ENCODE peak calls at places on chromosomes 11 and 22, in eight cellular contexts. One of them, this sample, is unnamed.

GRCh38 chr22:38901111-38901641 is 29.2 kb upstream of the CBX6 start:
- DNase-seq in omental fat pad: no peak
- DNase-seq in CD8-positive, alpha-beta T cell: no peak
- DNase-seq in AG04449: no peak
- DNase-seq in OCI-LY7: peak
- DNase-seq in HepG2: no peak
- DNase-seq in foreskin keratinocyte: no peak
- DNase-seq in A549: no peak
- DNase-seq in this sample: no peak

GRCh38 chr11:17721242-17721999 is 2.0 kb downstream of the MYOD1 start:
- DNase-seq in AG04449: no peak
- DNase-seq in OCI-LY7: no peak
- DNase-seq in HepG2: no peak
- DNase-seq in CD8-positive, alpha-beta T cell: no peak
- DNase-seq in omental fat pad: no peak
- DNase-seq in foreskin keratinocyte: no peak
- DNase-seq in A549: no peak
- DNase-seq in this sample: no peak

GRCh38 chr11:134069426-134069921 is 602 bp downstream of the JAM3 start:
- DNase-seq in foreskin keratinocyte: no peak
- DNase-seq in CD8-positive, alpha-beta T cell: no peak
- DNase-seq in omental fat pad: no peak
- DNase-seq in HepG2: no peak
- DNase-seq in OCI-LY7: no peak
- DNase-seq in AG04449: no peak
- DNase-seq in A549: no peak
- DNase-seq in this sample: no peak

GRCh38 chr11:87819141-87819540 is 356.1 kb downstream of the RAB38 start:
- DNase-seq in omental fat pad: no peak
- DNase-seq in AG04449: no peak
- DNase-seq in A549: no peak
- DNase-seq in OCI-LY7: no peak
- DNase-seq in CD8-positive, alpha-beta T cell: no peak
- DNase-seq in foreskin keratinocyte: peak
- DNase-seq in HepG2: no peak
- DNase-seq in this sample: no peak

GRCh38 chr11:100735949-100736675 is 49.0 kb downstream of the ARHGAP42 start:
- DNase-seq in foreskin keratinocyte: no peak
- DNase-seq in omental fat pad: no peak
- DNase-seq in CD8-positive, alpha-beta T cell: no peak
- DNase-seq in A549: peak
- DNase-seq in HepG2: no peak
- DNase-seq in OCI-LY7: no peak
- DNase-seq in AG04449: no peak
- DNase-seq in this sample: no peak

GRCh38 chr11:126484266-126484665 is 128.8 kb downstream of the ST3GAL4 start:
- DNase-seq in CD8-positive, alpha-beta T cell: no peak
- DNase-seq in foreskin keratinocyte: peak
- DNase-seq in omental fat pad: no peak
- DNase-seq in OCI-LY7: no peak
- DNase-seq in HepG2: peak
- DNase-seq in AG04449: peak
- DNase-seq in A549: peak
- DNase-seq in this sample: no peak

GRCh38 chr11:1506981-1507380 is 20.4 kb upstream of the MOB2 start:
- DNase-seq in CD8-positive, alpha-beta T cell: no peak
- DNase-seq in AG04449: no peak
- DNase-seq in A549: no peak
- DNase-seq in omental fat pad: no peak
- DNase-seq in HepG2: no peak
- DNase-seq in foreskin keratinocyte: no peak
- DNase-seq in OCI-LY7: no peak
- DNase-seq in this sample: no peak

GRCh38 chr11:82756765-82757650 is 23.3 kb upstream of the FAM181B start:
- DNase-seq in omental fat pad: no peak
- DNase-seq in AG04449: no peak
- DNase-seq in foreskin keratinocyte: no peak
- DNase-seq in A549: no peak
- DNase-seq in CD8-positive, alpha-beta T cell: no peak
- DNase-seq in HepG2: no peak
- DNase-seq in OCI-LY7: peak
- DNase-seq in this sample: no peak

DNA sequence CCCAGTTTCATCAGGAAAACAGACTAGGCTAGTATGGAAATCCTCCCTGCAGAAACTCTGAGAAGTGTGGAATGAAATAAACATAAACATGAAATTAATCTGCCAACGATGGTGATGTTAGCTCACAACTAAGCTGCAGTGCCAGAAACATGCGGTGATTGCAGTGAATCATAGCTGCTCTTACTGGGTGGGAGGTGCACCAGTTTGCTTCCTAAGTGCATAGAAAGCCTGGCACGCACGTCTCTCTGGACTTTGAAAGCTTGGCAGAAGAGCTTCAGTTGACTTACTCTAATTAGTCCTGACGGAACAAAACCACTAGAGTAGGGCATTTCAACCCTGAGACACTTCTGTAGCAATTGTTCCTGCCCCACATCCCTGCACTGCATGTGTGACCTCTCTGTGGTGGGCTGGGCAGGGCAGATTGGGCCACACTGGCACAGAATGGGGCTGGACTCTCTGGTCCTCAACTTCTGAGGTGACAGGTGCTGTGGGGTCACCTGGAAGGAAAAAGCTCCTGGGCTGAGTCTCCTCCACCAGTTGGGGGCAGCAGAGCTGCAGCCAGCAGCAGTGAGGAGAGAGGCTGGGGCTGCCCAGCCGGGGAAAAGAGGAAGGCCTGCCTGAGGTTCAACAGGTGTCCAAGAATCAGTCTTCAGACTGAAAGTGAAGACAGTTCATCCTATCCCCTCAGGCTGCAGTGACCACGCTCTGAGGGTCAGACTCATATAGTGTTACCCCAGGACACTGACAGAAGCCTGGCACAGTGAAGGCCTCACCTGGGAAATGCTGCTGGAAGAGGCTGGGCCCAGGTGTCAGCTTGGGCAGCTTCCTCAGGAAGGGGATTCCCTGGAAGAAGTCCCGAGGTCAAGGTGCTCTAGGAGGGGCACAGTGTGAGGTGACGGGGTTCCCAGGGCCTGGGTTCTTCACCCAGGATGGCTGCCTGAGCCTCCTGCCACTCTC is 40.5 kb downstream of the GGTLC2 start:
- DNase-seq in HepG2: no peak
- DNase-seq in A549: peak
- DNase-seq in omental fat pad: no peak
- DNase-seq in AG04449: peak
- DNase-seq in OCI-LY7: peak
- DNase-seq in CD8-positive, alpha-beta T cell: no peak
- DNase-seq in foreskin keratinocyte: no peak
- DNase-seq in this sample: peak
- TF ChIP-seq CTCF in HepG2: peak
- TF ChIP-seq CTCF in A549: peak
- TF ChIP-seq CTCF in omental fat pad: no peak
- TF ChIP-seq CTCF in AG04449: peak
- TF ChIP-seq CTCF in OCI-LY7: peak
- TF ChIP-seq CTCF in CD8-positive, alpha-beta T cell: no peak
- TF ChIP-seq CTCF in foreskin keratinocyte: peak
- TF ChIP-seq CTCF in this sample: peak

GRCh38 chr22:42646569-42647525 is 2.3 kb downstream of the CYB5R3 start:
- DNase-seq in A549: no peak
- DNase-seq in HepG2: no peak
- DNase-seq in OCI-LY7: no peak
- DNase-seq in foreskin keratinocyte: no peak
- DNase-seq in CD8-positive, alpha-beta T cell: no peak
- DNase-seq in omental fat pad: no peak
- DNase-seq in AG04449: no peak
- DNase-seq in this sample: no peak

GRCh38 chr22:42648017-42648367 is 1.2 kb downstream of the CYB5R3 start:
- DNase-seq in HepG2: no peak
- DNase-seq in omental fat pad: no peak
- DNase-seq in foreskin keratinocyte: no peak
- DNase-seq in AG04449: no peak
- DNase-seq in OCI-LY7: no peak
- DNase-seq in CD8-positive, alpha-beta T cell: no peak
- DNase-seq in A549: no peak
- DNase-seq in this sample: no peak

GRCh38 chr22:42651134-42651533 is 1.9 kb upstream of the CYB5R3 start:
- DNase-seq in OCI-LY7: no peak
- DNase-seq in AG04449: no peak
- DNase-seq in omental fat pad: no peak
- DNase-seq in foreskin keratinocyte: no peak
- DNase-seq in A549: peak
- DNase-seq in HepG2: peak
- DNase-seq in CD8-positive, alpha-beta T cell: no peak
- DNase-seq in this sample: no peak

GRCh38 chr22:42649261-42650056 is at the start of gene CYB5R3:
- DNase-seq in AG04449: no peak
- DNase-seq in foreskin keratinocyte: peak
- DNase-seq in A549: peak
- DNase-seq in omental fat pad: peak
- DNase-seq in HepG2: peak
- DNase-seq in CD8-positive, alpha-beta T cell: peak
- DNase-seq in OCI-LY7: peak
- DNase-seq in this sample: peak

DNA sequence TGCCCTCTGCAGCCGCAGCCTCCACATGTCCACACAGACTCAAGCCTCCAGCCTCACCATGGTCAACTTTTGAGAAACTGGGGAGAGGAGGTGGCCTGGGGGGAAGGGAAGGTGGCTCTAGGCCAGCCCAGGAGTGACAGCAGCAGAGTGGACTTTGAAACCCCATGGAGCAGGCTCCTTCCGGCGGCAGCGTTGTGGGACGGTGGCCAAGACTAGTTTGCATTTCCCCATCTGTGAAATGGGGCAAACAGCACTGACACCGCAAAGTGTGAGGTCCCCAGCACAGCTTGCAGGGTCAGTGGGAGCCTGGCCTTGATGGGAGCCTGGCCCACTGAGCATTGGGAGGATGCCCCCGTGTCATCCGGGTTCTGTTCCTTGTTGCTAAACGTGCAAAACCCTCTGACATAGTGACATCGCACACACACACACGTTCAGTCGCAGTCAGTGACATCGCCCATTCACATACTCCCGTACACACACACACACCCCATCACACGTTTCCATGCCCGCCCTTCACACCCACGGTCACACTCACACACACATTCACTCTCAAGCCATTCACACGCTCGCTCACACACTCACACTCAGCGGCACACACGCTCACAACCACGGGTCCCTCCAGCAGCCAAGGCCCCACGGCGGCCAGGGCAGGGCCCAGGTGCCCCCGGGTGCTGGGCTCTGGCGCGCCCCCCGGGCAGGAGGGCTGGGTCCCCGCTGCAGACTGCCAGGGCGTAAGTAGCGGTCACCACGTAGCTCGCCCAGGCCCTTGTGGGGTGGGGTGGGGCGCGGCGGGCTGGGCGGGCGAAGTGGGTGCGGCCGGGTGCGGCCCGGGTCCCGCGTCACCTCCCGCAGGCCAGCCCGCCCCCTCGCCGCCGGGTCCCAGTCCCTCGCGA is 578 bp downstream of the CYB5R3 start:
- DNase-seq in AG04449: no peak
- DNase-seq in HepG2: peak
- DNase-seq in A549: peak
- DNase-seq in OCI-LY7: peak
- DNase-seq in foreskin keratinocyte: no peak
- DNase-seq in omental fat pad: no peak
- DNase-seq in CD8-positive, alpha-beta T cell: no peak
- DNase-seq in this sample: no peak
- TF ChIP-seq CTCF in AG04449: no peak
- TF ChIP-seq CTCF in HepG2: peak
- TF ChIP-seq CTCF in A549: no peak
- TF ChIP-seq CTCF in OCI-LY7: no peak
- TF ChIP-seq CTCF in foreskin keratinocyte: no peak
- TF ChIP-seq CTCF in omental fat pad: no peak
- TF ChIP-seq CTCF in CD8-positive, alpha-beta T cell: no peak
- TF ChIP-seq CTCF in this sample: no peak

GRCh38 chr22:35835998-35836691 is 118.5 kb downstream of the APOL5 start:
- DNase-seq in AG04449: peak
- DNase-seq in CD8-positive, alpha-beta T cell: no peak
- DNase-seq in omental fat pad: no peak
- DNase-seq in A549: peak
- DNase-seq in HepG2: peak
- DNase-seq in foreskin keratinocyte: peak
- DNase-seq in OCI-LY7: no peak
- DNase-seq in this sample: no peak

GRCh38 chr22:35841907-35842518 is 124.3 kb downstream of the APOL5 start:
- DNase-seq in A549: no peak
- DNase-seq in foreskin keratinocyte: no peak
- DNase-seq in CD8-positive, alpha-beta T cell: no peak
- DNase-seq in AG04449: no peak
- DNase-seq in omental fat pad: no peak
- DNase-seq in OCI-LY7: no peak
- DNase-seq in HepG2: no peak
- DNase-seq in this sample: no peak

GRCh38 chr22:35837328-35837727 is 119.7 kb downstream of the APOL5 start:
- DNase-seq in HepG2: no peak
- DNase-seq in foreskin keratinocyte: no peak
- DNase-seq in A549: no peak
- DNase-seq in OCI-LY7: no peak
- DNase-seq in AG04449: no peak
- DNase-seq in omental fat pad: no peak
- DNase-seq in CD8-positive, alpha-beta T cell: no peak
- DNase-seq in this sample: no peak

GRCh38 chr22:35839811-35840739 is 122.4 kb downstream of the APOL5 start:
- DNase-seq in OCI-LY7: peak
- DNase-seq in A549: peak
- DNase-seq in HepG2: no peak
- DNase-seq in omental fat pad: peak
- DNase-seq in foreskin keratinocyte: peak
- DNase-seq in CD8-positive, alpha-beta T cell: peak
- DNase-seq in AG04449: peak
- DNase-seq in this sample: peak

DNA sequence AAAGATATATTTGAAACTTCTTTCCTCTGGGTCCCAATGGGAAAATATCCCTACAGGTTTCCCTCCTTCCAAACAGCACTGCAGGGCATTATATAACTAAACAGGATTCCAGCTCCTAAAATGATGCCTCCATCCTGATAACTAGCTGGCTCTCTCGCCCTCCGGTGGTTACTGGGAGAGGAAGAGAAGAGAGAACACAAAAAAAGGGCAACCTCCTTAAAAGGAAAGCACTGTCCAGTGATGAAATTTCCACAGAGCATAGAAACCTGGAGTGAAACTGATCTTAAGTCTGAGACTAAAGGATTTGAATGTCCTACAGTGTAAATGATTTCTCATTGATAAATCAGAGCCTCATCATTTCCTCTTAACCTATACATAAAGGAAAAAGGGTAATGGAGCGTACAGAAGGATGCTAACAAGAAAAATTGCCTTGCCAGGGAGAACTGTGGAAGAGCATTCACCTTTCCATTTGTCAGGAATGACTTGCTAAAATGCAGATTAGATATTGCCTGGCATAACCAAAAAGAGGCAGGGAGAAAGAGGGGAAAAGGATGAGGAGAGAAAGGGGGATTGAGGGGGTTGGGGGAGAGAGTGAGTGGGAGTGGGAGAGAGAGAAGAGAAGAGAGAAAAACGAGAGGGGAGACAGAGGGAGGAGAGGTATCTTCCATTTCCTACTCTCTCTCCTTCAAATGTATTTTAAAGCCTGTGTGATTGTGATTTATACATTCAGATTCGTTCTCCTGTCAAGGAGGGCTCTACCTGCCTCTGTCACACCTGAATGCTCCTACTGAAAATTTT is 121.4 kb downstream of the APOL5 start:
- DNase-seq in OCI-LY7: peak
- DNase-seq in A549: peak
- DNase-seq in AG04449: peak
- DNase-seq in CD8-positive, alpha-beta T cell: no peak
- DNase-seq in HepG2: peak
- DNase-seq in omental fat pad: no peak
- DNase-seq in foreskin keratinocyte: peak
- DNase-seq in this sample: no peak
- TF ChIP-seq CTCF in OCI-LY7: peak
- TF ChIP-seq CTCF in A549: peak
- TF ChIP-seq CTCF in AG04449: peak
- TF ChIP-seq CTCF in CD8-positive, alpha-beta T cell: no peak
- TF ChIP-seq CTCF in HepG2: peak
- TF ChIP-seq CTCF in omental fat pad: no peak
- TF ChIP-seq CTCF in foreskin keratinocyte: peak
- TF ChIP-seq CTCF in this sample: no peak

DNA sequence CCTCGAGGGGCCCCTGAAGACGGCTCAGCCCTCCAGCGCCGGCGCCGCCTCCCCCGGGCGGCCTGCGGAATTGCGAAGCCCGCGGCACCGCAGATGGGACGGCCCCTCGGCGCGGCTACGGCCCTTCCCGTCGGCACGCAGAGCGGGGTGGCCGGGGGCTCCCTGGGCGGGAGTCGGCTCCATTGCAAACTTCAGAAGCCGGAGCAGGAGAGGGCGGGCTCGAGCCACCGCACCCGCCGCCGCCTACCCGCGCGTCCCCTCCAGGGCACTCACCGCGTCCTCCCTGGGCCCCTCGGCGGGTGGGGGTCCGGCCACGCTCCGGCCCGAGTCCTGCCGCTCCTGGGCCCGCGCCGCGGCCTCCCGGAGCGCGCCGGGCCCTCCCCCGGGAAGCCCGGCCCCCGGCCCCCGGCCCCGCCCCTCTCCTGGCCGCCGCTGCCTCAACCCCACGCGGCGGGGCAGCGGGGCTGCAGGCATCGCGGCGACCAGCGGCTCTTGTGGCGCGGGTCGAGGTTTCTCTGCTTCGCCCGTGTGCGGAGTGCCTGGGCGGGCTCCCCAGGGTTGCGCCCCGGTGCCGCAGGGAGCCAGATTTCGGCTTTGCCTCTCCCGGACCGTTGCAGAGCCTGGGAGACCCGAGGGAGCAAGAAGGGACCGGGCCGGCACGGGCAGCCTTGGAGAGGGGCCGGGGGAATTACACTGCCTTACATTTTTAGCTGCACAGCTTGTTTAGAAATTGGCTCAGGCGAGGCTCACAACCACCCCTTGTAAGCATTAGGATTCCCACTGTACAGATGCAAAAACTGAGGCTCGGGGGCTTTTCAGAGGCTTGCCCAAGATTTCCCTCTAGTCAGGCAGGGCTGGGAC is at the start of gene PACSIN3:
- DNase-seq in foreskin keratinocyte: no peak
- DNase-seq in CD8-positive, alpha-beta T cell: peak
- DNase-seq in OCI-LY7: no peak
- DNase-seq in A549: peak
- DNase-seq in omental fat pad: no peak
- DNase-seq in HepG2: peak
- DNase-seq in AG04449: no peak
- DNase-seq in this sample: peak
- TF ChIP-seq CTCF in foreskin keratinocyte: peak
- TF ChIP-seq CTCF in CD8-positive, alpha-beta T cell: no peak
- TF ChIP-seq CTCF in OCI-LY7: no peak
- TF ChIP-seq CTCF in A549: no peak
- TF ChIP-seq CTCF in omental fat pad: no peak
- TF ChIP-seq CTCF in HepG2: no peak
- TF ChIP-seq CTCF in AG04449: peak
- TF ChIP-seq CTCF in this sample: no peak